ENCODE peak calls at places on chromosomes 3 and 15, in seven cellular contexts. K is HCT116, D is HepG2, Z is heart left ventricle, R is A549, O is right lobe of liver, E is K562. H is an unnamed sample.

GRCh38 chr15:59227021-59227420 is 20.4 kb downstream of the LDHAL6B start:
- ATAC-seq in K (no peak), D (no peak), Z (no peak), R (no peak), O (no peak), E (no peak), H (no peak)

GRCh38 chr15:48802257-48802656 is 8.6 kb downstream of the CEP152 start:
- ATAC-seq in K (no peak), D (no peak), Z (no peak), R (no peak), O (no peak), E (no peak), H (no peak)

GRCh38 chr3:46884427-46884826 is 6.9 kb downstream of the PTH1R start:
- ATAC-seq in K (no peak), D (peak), Z (no peak), R (no peak), O (no peak), E (no peak), H (no peak)

GRCh38 chr15:70079831-70080230 is 17.9 kb downstream of the TLE3 start:
- ATAC-seq in K (no peak), D (no peak), Z (no peak), R (no peak), O (peak), E (no peak), H (no peak)

GRCh38 chr3:183895296-183895695 is 10.6 kb upstream of the PARL start:
- ATAC-seq in K (peak), D (peak), Z (no peak), R (peak), O (peak), E (peak), H (peak)

GRCh38 chr3:196569003-196569516 is 600 bp downstream of the FBXO45 start:
- ATAC-seq in K (peak), D (peak), Z (no peak), R (peak), O (peak), E (peak), H (no peak)

GRCh38 chr15:69156726-69157381 is 3.6 kb upstream of the GLCE start:
- ATAC-seq in K (no peak), D (no peak), Z (no peak), R (no peak), O (no peak), E (no peak), H (no peak)

GRCh38 chr3:38555149-38555840 is 59.2 kb downstream of the EXOG start:
- ATAC-seq in K (no peak), D (no peak), Z (no peak), R (no peak), O (no peak), E (no peak), H (no peak)

GRCh38 chr15:34370643-34371042 is 3.6 kb upstream of the LPCAT4 start:
- ATAC-seq in K (no peak), D (no peak), Z (no peak), R (no peak), O (no peak), E (no peak), H (no peak)

GRCh38 chr3:153783804-153784203 is 337.4 kb upstream of the ARHGEF26 start:
- ATAC-seq in K (no peak), D (no peak), Z (no peak), R (no peak), O (no peak), E (no peak), H (peak)

GRCh38 chr3:185393055-185393454 is 30.1 kb downstream of the MAP3K13 start:
- ATAC-seq in K (no peak), D (no peak), Z (no peak), R (no peak), O (no peak), E (no peak), H (no peak)

GRCh38 chr3:120487079-120487693 is 36.4 kb upstream of the FSTL1 start:
- ATAC-seq in K (no peak), D (no peak), Z (peak), R (no peak), O (no peak), E (no peak), H (peak)

GRCh38 chr3:121692010-121692699 is 31.5 kb upstream of the HCLS1 start:
- ATAC-seq in K (no peak), D (no peak), Z (no peak), R (no peak), O (no peak), E (no peak), H (no peak)

GRCh38 chr3:5136619-5137429 is 14.7 kb downstream of the ARL8B start:
- ATAC-seq in K (peak), D (peak), Z (peak), R (peak), O (peak), E (peak), H (no peak)

GRCh38 chr15:63460210-63461135 is 43.9 kb upstream of the USP3 start:
- ATAC-seq in K (no peak), D (peak), Z (no peak), R (no peak), O (no peak), E (no peak), H (no peak)

GRCh38 chr3:147654827-147655226 is 245.7 kb downstream of the ZIC1 start:
- ATAC-seq in K (no peak), D (no peak), Z (peak), R (no peak), O (no peak), E (no peak), H (no peak)

GRCh38 chr3:195028877-195029606 is 241.9 kb downstream of the XXYLT1 start:
- ATAC-seq in K (no peak), D (no peak), Z (peak), R (no peak), O (peak), E (no peak), H (peak)

GRCh38 chr3:87036671-87037070 is 45.7 kb upstream of the VGLL3 start:
- ATAC-seq in K (no peak), D (no peak), Z (no peak), R (no peak), O (no peak), E (no peak), H (no peak)

GRCh38 chr3:181711325-181712135 is at the start of gene SOX2:
- ATAC-seq in K (peak), D (peak), Z (no peak), R (peak), O (peak), E (peak), H (peak)

GRCh38 chr15:31296304-31297220 is 30.1 kb upstream of the KLF13 start:
- ATAC-seq in K (peak), D (peak), Z (no peak), R (peak), O (peak), E (no peak), H (peak)

GRCh38 chr15:26298666-26299065 is 435.5 kb upstream of the ATP10A start:
- ATAC-seq in K (no peak), D (no peak), Z (no peak), R (no peak), O (no peak), E (no peak), H (no peak)

GRCh38 chr15:61697796-61698195 is 362.5 kb downstream of the VPS13C start:
- ATAC-seq in K (no peak), D (no peak), Z (no peak), R (no peak), O (no peak), E (no peak), H (no peak)

GRCh38 chr15:65326109-65326508 is 21.6 kb downstream of the RNU5B-1 start:
- ATAC-seq in K (no peak), D (peak), Z (no peak), R (no peak), O (peak), E (no peak), H (peak)

GRCh38 chr3:151949706-151950105 is 76.3 kb downstream of the SUCNR1 start:
- ATAC-seq in K (no peak), D (no peak), Z (no peak), R (no peak), O (no peak), E (no peak), H (no peak)

GRCh38 chr3:111917300-111917699 is 58.2 kb downstream of the PHLDB2 start:
- ATAC-seq in K (peak), D (no peak), Z (no peak), R (peak), O (peak), E (no peak), H (no peak)

GRCh38 chr3:184652465-184652864 is 59.4 kb downstream of the MAGEF1 start:
- ATAC-seq in K (peak), D (no peak), Z (no peak), R (no peak), O (peak), E (no peak), H (no peak)

GRCh38 chr3:46396129-46396528 is 10.7 kb downstream of the CCR5AS start:
- ATAC-seq in K (no peak), D (no peak), Z (no peak), R (no peak), O (peak), E (no peak), H (no peak)

GRCh38 chr15:32675474-32675873 is 34.0 kb downstream of the SCG5 start:
- ATAC-seq in K (no peak), D (no peak), Z (no peak), R (no peak), O (no peak), E (no peak), H (no peak)

GRCh38 chr15:97984157-97984556 is 23.7 kb downstream of the ARRDC4 start:
- ATAC-seq in K (no peak), D (no peak), Z (no peak), R (no peak), O (peak), E (no peak), H (peak)

GRCh38 chr3:69649713-69650419 is 89.4 kb upstream of the MITF start:
- ATAC-seq in K (no peak), D (no peak), Z (peak), R (no peak), O (no peak), E (no peak), H (peak)

GRCh38 chr3:171125010-171125409 is 98.5 kb upstream of the SLC2A2 start:
- ATAC-seq in K (no peak), D (no peak), Z (no peak), R (no peak), O (no peak), E (no peak), H (no peak)

GRCh38 chr15:51759557-51760070 is 8.2 kb downstream of the TMOD2 start:
- ATAC-seq in K (peak), D (peak), Z (peak), R (no peak), O (peak), E (peak), H (peak)

GRCh38 chr3:47019201-47019600 is 39.7 kb downstream of the NBEAL2 start:
- ATAC-seq in K (no peak), D (no peak), Z (no peak), R (no peak), O (no peak), E (no peak), H (no peak)

GRCh38 chr3:42699511-42699971 is 3.1 kb downstream of the HHATL start:
- ATAC-seq in K (no peak), D (no peak), Z (no peak), R (no peak), O (no peak), E (no peak), H (no peak)
- H3K4me3 ChIP-seq in K (no peak), D (no peak), Z (peak), R (no peak), O (no peak), E (no peak), H (no peak)

DNA sequence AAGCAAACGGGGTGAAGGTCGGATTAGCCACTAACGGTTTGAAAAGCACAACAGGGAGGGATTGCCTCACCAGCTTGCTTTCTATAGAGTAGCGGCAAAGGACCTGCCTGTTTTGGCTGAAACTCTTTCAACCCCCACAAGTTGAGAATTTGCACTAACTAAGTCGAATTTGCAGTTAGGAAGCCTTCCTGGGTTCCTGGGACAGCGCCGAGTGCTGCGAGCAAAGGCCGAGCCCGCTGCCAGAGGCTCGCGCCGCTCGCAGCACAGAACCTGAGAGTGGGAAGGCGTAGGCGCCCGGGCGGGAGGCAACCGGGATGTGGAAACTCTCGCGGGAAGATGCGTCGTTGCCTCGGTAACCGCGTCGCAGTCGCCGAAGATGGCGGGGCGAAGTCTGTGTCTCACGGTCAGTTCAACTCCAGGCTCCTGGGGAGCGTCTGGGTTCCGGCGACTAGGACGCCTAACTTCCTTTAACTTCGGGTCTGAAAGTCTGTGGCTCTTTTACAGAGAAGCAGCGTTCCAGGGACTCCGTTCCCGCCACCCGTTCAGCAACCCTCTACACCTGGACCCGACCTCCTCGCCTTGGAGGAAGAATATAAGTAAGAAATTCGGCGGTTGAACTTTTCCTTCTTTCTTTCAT is at the start of gene TEX9:
- ATAC-seq in K (peak), D (peak), Z (peak), R (peak), O (peak), E (peak), H (peak)
- TF ChIP-seq POLR2A in K (peak), D (peak), Z (peak), R (peak), O (peak), E (peak), H (no peak)

GRCh38 chr15:45091161-45091560 is 22.8 kb downstream of the DUOX2 start:
- ATAC-seq in K (no peak), D (peak), Z (no peak), R (no peak), O (peak), E (peak), H (peak)
- H3K27ac ChIP-seq in K (no peak), D (no peak), Z (no peak), R (no peak), O (no peak), E (no peak), H (no peak)

DNA sequence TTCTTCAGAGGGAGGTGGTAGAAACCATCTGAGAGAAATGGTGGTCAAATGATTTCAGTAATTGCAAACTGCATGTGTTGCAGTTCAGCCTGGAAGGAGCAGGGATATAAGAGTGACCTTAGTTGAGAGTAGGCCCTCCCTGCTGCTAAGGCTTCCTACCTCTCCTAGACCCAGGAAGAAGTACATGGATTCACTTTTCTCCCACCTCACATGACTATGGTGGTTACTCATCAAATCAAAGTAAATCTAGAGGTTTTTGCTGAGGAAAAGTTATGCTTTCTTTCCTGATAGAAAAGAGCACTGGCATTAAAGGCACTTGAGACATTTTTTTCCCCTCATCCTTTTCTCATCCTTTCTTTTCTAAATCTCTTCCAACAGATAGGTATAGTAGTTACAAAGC is 43.2 kb upstream of the LEKR1 start:
- ATAC-seq in K (no peak), D (no peak), Z (no peak), R (no peak), O (no peak), E (no peak), H (no peak)
- H3K4me3 ChIP-seq in K (no peak), D (no peak), Z (no peak), R (no peak), O (no peak), E (no peak), H (no peak)

DNA sequence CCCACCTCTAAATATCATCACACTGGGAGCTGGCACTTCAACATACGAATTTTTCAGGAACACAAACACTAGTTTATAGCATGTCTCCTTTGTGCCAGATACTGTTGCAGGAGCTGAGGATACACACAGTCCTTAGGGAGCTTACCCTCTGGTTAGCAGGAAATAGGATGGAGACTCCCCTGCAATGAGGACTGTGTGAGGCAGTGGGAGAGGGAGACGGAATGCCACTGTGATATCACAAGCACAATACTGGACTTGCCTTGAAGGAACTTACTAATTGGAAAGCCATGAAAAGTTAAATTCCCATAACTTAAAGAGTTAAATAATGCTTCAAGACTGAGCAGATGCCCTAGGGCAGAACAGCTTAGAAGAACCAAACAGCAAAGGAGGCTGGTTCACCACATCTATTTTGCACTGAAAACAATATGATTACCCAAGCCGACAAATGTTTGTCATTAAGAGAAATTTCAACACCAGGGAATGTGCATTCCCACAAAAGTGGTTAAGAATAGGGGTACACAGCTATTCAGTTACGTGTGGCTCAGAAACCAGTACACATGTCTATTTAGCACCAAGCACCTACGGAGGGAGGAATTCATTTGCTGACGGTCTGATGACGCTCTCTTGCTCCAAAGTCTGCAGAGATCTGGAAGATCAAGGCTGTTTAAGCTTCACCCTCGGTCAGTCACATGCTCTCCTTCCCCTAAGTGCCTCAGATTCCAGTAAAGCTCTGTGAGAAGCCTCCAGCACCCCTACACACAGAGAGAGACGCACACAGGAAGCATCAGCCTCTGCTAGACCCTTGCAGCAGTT is 5.2 kb downstream of the TBC1D2B start:
- ATAC-seq in K (no peak), D (peak), Z (peak), R (no peak), O (peak), E (no peak), H (peak)
- TF ChIP-seq POLR2A in K (no peak), D (no peak), Z (no peak), R (no peak), O (peak), E (no peak), H (no peak)

DNA sequence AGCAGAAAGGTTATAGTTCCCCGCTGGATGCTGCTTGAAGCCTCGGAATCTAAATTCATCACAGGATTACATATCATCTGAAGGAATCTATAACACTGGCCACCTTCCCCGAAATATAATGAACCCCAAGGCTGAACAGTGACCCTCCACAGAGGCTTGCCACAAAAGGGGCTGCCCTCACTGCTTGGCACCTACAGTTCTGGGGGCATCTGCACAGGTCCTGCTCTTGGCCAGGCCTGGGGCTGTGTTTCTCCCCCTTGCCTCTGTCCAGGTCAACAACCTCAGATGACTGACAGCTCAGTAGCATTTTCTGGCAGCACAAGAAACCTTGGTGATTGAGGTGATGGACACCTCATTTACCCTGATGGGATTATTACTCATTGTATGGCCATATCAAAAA is 1.5 kb upstream of the ADAMTS17 start:
- ATAC-seq in K (no peak), D (no peak), Z (no peak), R (no peak), O (no peak), E (no peak), H (no peak)
- H3K27ac ChIP-seq in K (no peak), D (no peak), Z (no peak), R (no peak), O (no peak), E (no peak), H (no peak)

GRCh38 chr15:42457445-42458442 is 33.2 kb downstream of the ZNF106 start:
- ATAC-seq in K (no peak), D (no peak), Z (peak), R (no peak), O (peak), E (no peak), H (peak)

GRCh38 chr15:42461261-42461660 is 29.7 kb downstream of the ZNF106 start:
- ATAC-seq in K (no peak), D (no peak), Z (no peak), R (no peak), O (no peak), E (no peak), H (no peak)

GRCh38 chr15:42453826-42454225 is 37.1 kb downstream of the ZNF106 start:
- ATAC-seq in K (no peak), D (no peak), Z (no peak), R (no peak), O (no peak), E (no peak), H (no peak)

GRCh38 chr15:42456539-42456938 is 34.4 kb downstream of the ZNF106 start:
- ATAC-seq in K (no peak), D (no peak), Z (no peak), R (no peak), O (no peak), E (no peak), H (no peak)

DNA sequence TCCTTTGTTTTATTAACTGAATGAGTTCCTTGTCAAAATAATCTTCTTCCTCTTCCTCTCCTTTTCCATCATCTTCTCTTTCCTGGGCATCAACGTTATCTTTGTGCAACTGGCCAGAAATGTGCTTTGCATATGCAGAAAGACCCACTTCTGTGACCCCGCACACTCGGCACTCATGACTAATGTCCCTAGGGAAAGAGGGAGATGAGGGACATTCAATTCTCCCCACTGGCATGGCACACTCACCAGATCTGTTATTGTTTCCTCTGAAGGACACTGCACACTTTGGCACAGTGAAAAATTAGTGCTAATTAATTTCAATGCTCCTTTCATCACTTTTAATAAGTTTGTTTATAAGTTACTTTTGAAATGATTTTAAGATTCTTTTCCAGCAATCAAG is 34.0 kb downstream of the ZNF106 start:
- ATAC-seq in K (no peak), D (no peak), Z (no peak), R (no peak), O (no peak), E (no peak), H (peak)
- H3K4me3 ChIP-seq in K (no peak), D (no peak), Z (peak), R (no peak), O (no peak), E (no peak), H (peak)

H was measured in gastroesophageal sphincter.